ENCODE peak calls at places on chromosome 16, in nine cellular contexts. B is globus pallidus; A is NCI-H2081; D is mucosa of gallbladder; R is GOT3; N is activated T-cell treated with anti-CD3 and anti-CD28 coated beads, Interleukin-2, amount 50 U/mL, for 72 hours; G is tibial artery; X is NCI-H1092 treated with DMSO at 0.1 percent for 48 hours; F is nucleus accumbens. Y is an unnamed sample.

GRCh38 chr16:31427441-31428276 is 501 bp downstream of the COX6A2 start:
- DNase-seq in D (peak), G (peak), A (no peak), N (peak), R (no peak), B (peak), X (no peak), F (peak), Y (peak)

GRCh38 chr16:11180489-11180888 is 75.5 kb downstream of the SOCS1 start:
- DNase-seq in N (peak), G (no peak), R (no peak), A (no peak), X (no peak), D (no peak), F (no peak), B (no peak), Y (no peak)

GRCh38 chr16:31386157-31386984 is 6.8 kb upstream of the ITGAD start:
- DNase-seq in D (no peak), N (peak), B (no peak), F (peak), R (peak), G (no peak), A (no peak), X (no peak), Y (no peak)

GRCh38 chr16:50547944-50548658 is at the start of gene NKD1:
- DNase-seq in X (peak), R (peak), G (peak), D (peak), N (peak), F (peak), A (peak), B (peak), Y (peak)

GRCh38 chr16:588639-588888 is 1.3 kb upstream of the RAB40C start:
- DNase-seq in A (no peak), B (no peak), N (peak), G (no peak), R (no peak), D (no peak), X (no peak), F (peak), Y (peak)

GRCh38 chr16:81158964-81159363 is 62.8 kb upstream of the GCSH start:
- DNase-seq in D (no peak), B (peak), A (no peak), N (no peak), R (no peak), F (peak), X (no peak), G (no peak), Y (no peak)

GRCh38 chr16:12411521-12411920 is 392.2 kb downstream of the CPPED1 start:
- DNase-seq in R (no peak), D (no peak), F (no peak), A (no peak), N (no peak), B (no peak), G (no peak), X (no peak), Y (no peak)

GRCh38 chr16:67241008-67241900 is 6.0 kb downstream of the FHOD1 start:
- DNase-seq in R (peak), F (no peak), N (no peak), B (no peak), G (peak), A (no peak), D (peak), X (no peak), Y (no peak)

GRCh38 chr16:53509906-53510703 is 7.1 kb upstream of the AKTIP start:
- DNase-seq in B (peak), R (no peak), F (peak), N (peak), G (peak), D (peak), A (peak), X (peak), Y (peak)

GRCh38 chr16:89602952-89603590 is 10.4 kb upstream of the DPEP1 start:
- DNase-seq in R (no peak), F (no peak), A (no peak), X (no peak), B (no peak), N (no peak), D (no peak), G (no peak), Y (no peak)

GRCh38 chr16:50360033-50360778 is 8.6 kb downstream of the BRD7 start:
- DNase-seq in G (no peak), A (no peak), F (no peak), B (no peak), R (no peak), D (no peak), X (no peak), N (no peak), Y (no peak)

GRCh38 chr16:65884018-65884417 is 482.5 kb upstream of the CDH5 start:
- DNase-seq in D (no peak), R (no peak), B (no peak), X (no peak), N (no peak), G (no peak), F (no peak), A (no peak), Y (no peak)

GRCh38 chr16:11272484-11272883 is 945 bp downstream of the PRM3 start:
- DNase-seq in X (no peak), A (no peak), R (no peak), B (no peak), F (no peak), G (no peak), D (no peak), N (no peak), Y (no peak)

GRCh38 chr16:88549671-88550643 is 20.2 kb upstream of the ZC3H18 start:
- DNase-seq in F (no peak), A (no peak), N (peak), G (no peak), R (no peak), D (no peak), B (no peak), X (no peak), Y (no peak)

GRCh38 chr16:17417740-17418139 is 53.0 kb downstream of the XYLT1 start:
- DNase-seq in D (no peak), A (no peak), X (no peak), F (no peak), R (no peak), G (no peak), B (no peak), N (no peak), Y (no peak)

GRCh38 chr16:88686062-88686438 is 257 bp downstream of the SNAI3 start:
- DNase-seq in D (no peak), G (no peak), B (no peak), X (no peak), A (no peak), F (peak), R (no peak), N (peak), Y (peak)

Y was measured in effector memory CD8-positive, alpha-beta T cell.